ENCODE peak calls at places on chromosomes 2 and 18, in four cellular contexts. One of them, this sample, is unnamed.

GRCh38 chr2:229408356-229408755 is 137.3 kb upstream of the PID1 start:
- DNase-seq in K562: no peak
- DNase-seq in H1: no peak
- DNase-seq in HepG2: peak
- DNase-seq in this sample: peak

GRCh38 chr18:23134780-23135678 is at the start of gene CABLES1:
- DNase-seq in K562: peak
- DNase-seq in H1: peak
- DNase-seq in HepG2: peak
- DNase-seq in this sample: peak

GRCh38 chr2:27095745-27096651 is 9.4 kb downstream of the KHK start:
- DNase-seq in K562: peak
- DNase-seq in H1: peak
- DNase-seq in HepG2: peak
- DNase-seq in this sample: peak

GRCh38 chr2:529425-529824 is 147.8 kb downstream of the TMEM18 start:
- DNase-seq in K562: no peak
- DNase-seq in H1: no peak
- DNase-seq in HepG2: peak
- DNase-seq in this sample: peak

GRCh38 chr2:189628817-189629552 is 32.3 kb upstream of the ASNSD1 start:
- DNase-seq in K562: no peak
- DNase-seq in H1: no peak
- DNase-seq in HepG2: peak
- DNase-seq in this sample: no peak

GRCh38 chr2:113240150-113240914 is 38.4 kb downstream of the PAX8 start:
- DNase-seq in K562: no peak
- DNase-seq in H1: no peak
- DNase-seq in HepG2: no peak
- DNase-seq in this sample: peak

GRCh38 chr2:210654091-210654490 is 97.7 kb downstream of the CPS1 start:
- DNase-seq in K562: no peak
- DNase-seq in H1: no peak
- DNase-seq in HepG2: no peak
- DNase-seq in this sample: no peak

GRCh38 chr2:179837408-179837807 is 24.0 kb downstream of the ZNF385B start:
- DNase-seq in K562: no peak
- DNase-seq in H1: no peak
- DNase-seq in HepG2: peak
- DNase-seq in this sample: no peak

GRCh38 chr2:105796131-105796638 is 51.5 kb downstream of the NCK2 start:
- DNase-seq in K562: no peak
- DNase-seq in H1: no peak
- DNase-seq in HepG2: no peak
- DNase-seq in this sample: no peak

GRCh38 chr2:43031471-43032224 is 194.8 kb downstream of the ZFP36L2 start:
- DNase-seq in K562: no peak
- DNase-seq in H1: no peak
- DNase-seq in HepG2: no peak
- DNase-seq in this sample: no peak

GRCh38 chr2:96374211-96374951 is 38.8 kb downstream of the NCAPH start:
- DNase-seq in K562: no peak
- DNase-seq in H1: no peak
- DNase-seq in HepG2: no peak
- DNase-seq in this sample: no peak

GRCh38 chr2:119694470-119694993 is 15.5 kb downstream of the TMEM177 start:
- DNase-seq in K562: no peak
- DNase-seq in H1: no peak
- DNase-seq in HepG2: no peak
- DNase-seq in this sample: no peak

GRCh38 chr2:109185338-109185737 is 56.3 kb downstream of the SH3RF3 start:
- DNase-seq in K562: no peak
- DNase-seq in H1: no peak
- DNase-seq in HepG2: no peak
- DNase-seq in this sample: no peak

GRCh38 chr2:10204326-10205200 is 82.0 kb downstream of the RRM2 start:
- DNase-seq in K562: no peak
- DNase-seq in H1: no peak
- DNase-seq in HepG2: no peak
- DNase-seq in this sample: no peak

GRCh38 chr2:241584446-241584845 is 25.9 kb downstream of the BOK start:
- DNase-seq in K562: peak
- DNase-seq in H1: no peak
- DNase-seq in HepG2: no peak
- DNase-seq in this sample: peak

GRCh38 chr2:60461421-60462108 is 91.9 kb downstream of the BCL11A start:
- DNase-seq in K562: no peak
- DNase-seq in H1: no peak
- DNase-seq in HepG2: no peak
- DNase-seq in this sample: no peak

GRCh38 chr2:241811952-241812729 is 3.1 kb downstream of the NEU4 start:
- DNase-seq in K562: no peak
- DNase-seq in H1: no peak
- DNase-seq in HepG2: no peak
- DNase-seq in this sample: no peak

GRCh38 chr2:58571181-58571852 is 330.2 kb upstream of the FANCL start:
- DNase-seq in K562: peak
- DNase-seq in H1: peak
- DNase-seq in HepG2: peak
- DNase-seq in this sample: peak

GRCh38 chr2:222468338-222468737 is 44.0 kb downstream of the SGPP2 start:
- DNase-seq in K562: no peak
- DNase-seq in H1: no peak
- DNase-seq in HepG2: peak
- DNase-seq in this sample: no peak

GRCh38 chr2:174553811-174554493 is 43.7 kb downstream of the WIPF1 start:
- DNase-seq in K562: no peak
- DNase-seq in H1: no peak
- DNase-seq in HepG2: no peak
- DNase-seq in this sample: no peak

GRCh38 chr2:6053711-6054393 is 361.7 kb downstream of the SOX11 start:
- DNase-seq in K562: no peak
- DNase-seq in H1: no peak
- DNase-seq in HepG2: no peak
- DNase-seq in this sample: no peak

GRCh38 chr2:7083580-7084509 is 166.6 kb downstream of the RNF144A start:
- DNase-seq in K562: peak
- DNase-seq in H1: peak
- DNase-seq in HepG2: peak
- DNase-seq in this sample: no peak

GRCh38 chr18:75730249-75730648 is 302.7 kb upstream of the SMIM21 start:
- DNase-seq in K562: no peak
- DNase-seq in H1: no peak
- DNase-seq in HepG2: no peak
- DNase-seq in this sample: no peak

GRCh38 chr2:215423928-215424540 is 11.8 kb downstream of the FN1 start:
- DNase-seq in K562: no peak
- DNase-seq in H1: no peak
- DNase-seq in HepG2: no peak
- DNase-seq in this sample: no peak
- H3K4me2 ChIP-seq in K562: no peak
- H3K4me2 ChIP-seq in H1: no peak
- H3K4me2 ChIP-seq in HepG2: peak
- H3K4me2 ChIP-seq in this sample: no peak

DNA sequence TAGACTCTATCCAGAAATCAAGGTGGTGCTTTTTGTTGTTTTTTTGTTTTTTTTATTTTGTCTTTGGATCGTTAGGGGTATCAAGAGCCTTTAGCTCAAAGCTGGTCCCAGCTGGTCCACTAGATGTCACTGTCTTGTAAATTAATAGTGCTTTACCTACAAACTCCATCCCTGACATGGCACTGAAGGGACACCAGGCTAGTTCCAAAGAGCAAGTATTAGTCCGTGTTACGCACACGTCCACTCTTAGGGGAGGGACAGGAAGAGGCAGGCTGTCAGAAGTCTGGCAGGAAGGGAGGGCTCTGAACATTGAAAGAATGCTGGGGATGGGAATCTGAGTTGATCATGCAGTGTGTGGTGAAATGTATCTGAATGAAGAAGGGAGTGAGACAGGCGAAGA is 85.9 kb upstream of the CCBE1 start:
- DNase-seq in K562: peak
- DNase-seq in H1: peak
- DNase-seq in HepG2: peak
- DNase-seq in this sample: peak
- TF ChIP-seq PHF8 in K562: no peak
- TF ChIP-seq PHF8 in H1: no peak
- TF ChIP-seq PHF8 in HepG2: no peak
- TF ChIP-seq PHF8 in this sample: no peak

DNA sequence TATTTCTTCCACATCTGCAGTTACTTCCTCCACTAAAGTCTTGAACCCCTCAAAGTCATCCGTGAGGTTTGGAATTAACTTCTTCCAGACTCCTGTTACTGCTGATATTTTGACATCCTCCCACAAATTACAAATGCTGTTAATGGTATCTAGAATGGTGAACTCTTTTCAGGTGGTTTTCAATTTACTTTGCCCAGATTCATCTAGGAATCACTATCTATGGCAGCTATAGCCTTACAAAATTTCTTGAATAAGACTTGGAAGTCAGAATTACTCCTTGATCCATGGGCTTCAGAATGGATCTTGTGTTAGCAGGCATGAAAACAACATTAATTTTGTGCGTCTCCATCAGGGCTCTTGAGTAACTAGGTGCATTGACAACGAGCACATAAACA is 19.9 kb downstream of the EPAS1 start:
- DNase-seq in K562: no peak
- DNase-seq in H1: no peak
- DNase-seq in HepG2: no peak
- DNase-seq in this sample: no peak
- TF ChIP-seq USF2 in K562: no peak
- TF ChIP-seq USF2 in H1: no peak
- TF ChIP-seq USF2 in HepG2: no peak
- TF ChIP-seq USF2 in this sample: no peak

GRCh38 chr2:150639383-150639782 is 151.9 kb upstream of the RND3 start:
- DNase-seq in K562: no peak
- DNase-seq in H1: no peak
- DNase-seq in HepG2: no peak
- DNase-seq in this sample: no peak

GRCh38 chr2:150643106-150643730 is 155.8 kb upstream of the RND3 start:
- DNase-seq in K562: no peak
- DNase-seq in H1: no peak
- DNase-seq in HepG2: no peak
- DNase-seq in this sample: no peak

GRCh38 chr2:150644298-150645067 is 157.0 kb upstream of the RND3 start:
- DNase-seq in K562: no peak
- DNase-seq in H1: no peak
- DNase-seq in HepG2: no peak
- DNase-seq in this sample: no peak

GRCh38 chr2:150639917-150640538 is 152.6 kb upstream of the RND3 start:
- DNase-seq in K562: no peak
- DNase-seq in H1: no peak
- DNase-seq in HepG2: no peak
- DNase-seq in this sample: no peak
- H3K4me2 ChIP-seq in K562: no peak
- H3K4me2 ChIP-seq in H1: no peak
- H3K4me2 ChIP-seq in HepG2: no peak
- H3K4me2 ChIP-seq in this sample: peak

GRCh38 chr18:55780591-55781071 is 192.6 kb upstream of the TCF4 start:
- DNase-seq in K562: no peak
- DNase-seq in H1: no peak
- DNase-seq in HepG2: no peak
- DNase-seq in this sample: no peak

GRCh38 chr18:55781481-55781957 is 193.5 kb upstream of the TCF4 start:
- DNase-seq in K562: peak
- DNase-seq in H1: peak
- DNase-seq in HepG2: no peak
- DNase-seq in this sample: peak

GRCh38 chr18:55779461-55779710 is 191.4 kb upstream of the TCF4 start:
- DNase-seq in K562: no peak
- DNase-seq in H1: no peak
- DNase-seq in HepG2: no peak
- DNase-seq in this sample: no peak

GRCh38 chr18:55778731-55779460 is 190.9 kb upstream of the TCF4 start:
- DNase-seq in K562: no peak
- DNase-seq in H1: no peak
- DNase-seq in HepG2: no peak
- DNase-seq in this sample: no peak

GRCh38 chr18:55779711-55780590 is 192.0 kb upstream of the TCF4 start:
- DNase-seq in K562: peak
- DNase-seq in H1: peak
- DNase-seq in HepG2: no peak
- DNase-seq in this sample: no peak
- TF ChIP-seq PHF8 in K562: no peak
- TF ChIP-seq PHF8 in H1: peak
- TF ChIP-seq PHF8 in HepG2: no peak
- TF ChIP-seq PHF8 in this sample: no peak

GRCh38 chr18:58915006-58915799 is 50.5 kb downstream of the ZNF532 start:
- DNase-seq in K562: no peak
- DNase-seq in H1: peak
- DNase-seq in HepG2: no peak
- DNase-seq in this sample: peak
- TF ChIP-seq USF2 in K562: no peak
- TF ChIP-seq USF2 in H1: no peak
- TF ChIP-seq USF2 in HepG2: no peak
- TF ChIP-seq USF2 in this sample: no peak

This sample was measured in A549.